ENCODE peak calls at places on chromosome 16, in four cellular contexts. W is PC-3; Q is IMR-90; S is activated naive CD8-positive, alpha-beta T cell treated with anti-CD3 and anti-CD28 coated beads for 36 hours. X is an unnamed sample.

GRCh38 chr16:55370762-55371482 is 46.9 kb downstream of the IRX6 start:
- DNase-seq in W (peak), Q (peak), S (peak), X (no peak)

GRCh38 chr16:73189132-73189531 is 141.2 kb upstream of the ZFHX3 start:
- DNase-seq in W (no peak), Q (no peak), S (no peak), X (no peak)

GRCh38 chr16:69626256-69626655 is 60.5 kb downstream of the NFAT5 start:
- DNase-seq in W (no peak), Q (peak), S (no peak), X (peak)

GRCh38 chr16:50144211-50144610 is 8.9 kb upstream of the TENT4B start:
- DNase-seq in W (no peak), Q (no peak), S (no peak), X (no peak)

GRCh38 chr16:85310868-85311585 is 198.8 kb upstream of the CIBAR2 start:
- DNase-seq in W (no peak), Q (no peak), S (peak), X (no peak)

GRCh38 chr16:67928561-67929364 is 2.9 kb downstream of the CTRL start:
- DNase-seq in W (peak), Q (peak), S (peak), X (peak)

GRCh38 chr16:84535851-84536250 is 31.4 kb upstream of the MEAK7 start:
- DNase-seq in W (no peak), Q (no peak), S (no peak), X (no peak)

GRCh38 chr16:89185062-89185751 is 13.7 kb downstream of the CDH15 start:
- DNase-seq in W (no peak), Q (no peak), S (no peak), X (no peak)

GRCh38 chr16:970766-971581 is at the start of gene LMF1:
- DNase-seq in W (peak), Q (peak), S (peak), X (peak)

GRCh38 chr16:77172964-77173363 is 18.0 kb upstream of the MON1B start:
- DNase-seq in W (no peak), Q (no peak), S (no peak), X (no peak)

GRCh38 chr16:58048914-58049696 is 23.6 kb downstream of the MMP15 start:
- DNase-seq in W (no peak), Q (no peak), S (no peak), X (no peak)

GRCh38 chr16:88726408-88726749 is 20.1 kb downstream of the CTU2 start:
- DNase-seq in W (no peak), Q (no peak), S (no peak), X (no peak)

X was measured in RKO.